ENCODE peak calls at places on chromosomes 16 and 17, in six cellular contexts. E is mucosa of descending colon, J is heart left ventricle, I is tibial nerve, Q is breast epithelium, W is fibroblast of lung. S is an unnamed sample.
A peak's percentile ranks its signal among the peaks of the same experiment; 100 is the strongest.

GRCh38 chr17:17713839-17714238 is 32.6 kb downstream of the RAI1 start:
- DNase-seq in E (no peak), J (peak; percentile 70), I (no peak), Q (no peak), W (peak; percentile 50), S (no peak)

GRCh38 chr17:58354541-58355216 is 2.7 kb upstream of the SUPT4H1 start:
- DNase-seq in E (no peak), J (no peak), I (no peak), Q (no peak), W (no peak), S (no peak)

GRCh38 chr16:79380990-79381389 is 219.5 kb downstream of the MAF start:
- DNase-seq in E (no peak), J (no peak), I (no peak), Q (no peak), W (peak; percentile 1), S (no peak)

GRCh38 chr17:76797441-76797840 is 59.5 kb downstream of the MFSD11 start:
- DNase-seq in E (no peak), J (no peak), I (no peak), Q (no peak), W (no peak), S (no peak)

GRCh38 chr16:4693296-4693955 is at the start of gene NUDT16L1:
- DNase-seq in E (peak; percentile 96), J (peak; percentile 98), I (peak; percentile 93), Q (peak; percentile 96), W (peak; percentile 90), S (peak; percentile 98)

GRCh38 chr16:87295259-87295658 is 21.9 kb downstream of the C16orf95 start:
- DNase-seq in E (peak; percentile 44), J (no peak), I (no peak), Q (no peak), W (peak; percentile 11), S (no peak)

GRCh38 chr17:60729854-60730253 is 52.2 kb downstream of the BCAS3 start:
- DNase-seq in E (peak; percentile 25), J (no peak), I (no peak), Q (no peak), W (peak; percentile 20), S (peak; percentile 1)

GRCh38 chr17:8062807-8063483 is 24.1 kb downstream of the ALOX15B start:
- DNase-seq in E (peak; percentile 30), J (no peak), I (no peak), Q (no peak), W (no peak), S (peak; percentile 11)

GRCh38 chr17:68759343-68760140 is 158.4 kb upstream of the FAM20A start:
- DNase-seq in E (peak; percentile 92), J (peak; percentile 86), I (peak; percentile 89), Q (peak; percentile 86), W (peak; percentile 95), S (peak; percentile 91)

GRCh38 chr16:65524997-65525396 is 403.1 kb upstream of the CDH11 start:
- DNase-seq in E (peak; percentile 2), J (peak; percentile 20), I (no peak), Q (no peak), W (peak; percentile 79), S (no peak)

GRCh38 chr17:79970576-79971068 is 65.0 kb downstream of the TBC1D16 start:
- DNase-seq in E (peak; percentile 73), J (no peak), I (no peak), Q (no peak), W (peak; percentile 40), S (no peak)

GRCh38 chr16:25950586-25951201 is 258.9 kb downstream of the HS3ST4 start:
- DNase-seq in E (no peak), J (no peak), I (no peak), Q (no peak), W (no peak), S (no peak)

GRCh38 chr16:67086829-67087228 is 22.9 kb upstream of the PHAF1 start:
- DNase-seq in E (no peak), J (no peak), I (no peak), Q (no peak), W (peak; percentile 58), S (peak; percentile 17)

GRCh38 chr17:83191388-83192160 is 112.2 kb downstream of the METRNL start:
- DNase-seq in E (no peak), J (peak; percentile 8), I (peak; percentile 12), Q (peak; percentile 14), W (no peak), S (no peak)

GRCh38 chr17:73947281-73947975 is 256.1 kb upstream of the RPL38 start:
- DNase-seq in E (no peak), J (no peak), I (no peak), Q (no peak), W (no peak), S (no peak)

GRCh38 chr17:79515646-79516604 is 94.9 kb downstream of the RBFOX3 start:
- DNase-seq in E (no peak), J (no peak), I (no peak), Q (no peak), W (no peak), S (no peak)

GRCh38 chr16:2819179-2819938 is 2.3 kb downstream of the PRSS21 start:
- DNase-seq in E (no peak), J (no peak), I (no peak), Q (no peak), W (no peak), S (no peak)

GRCh38 chr17:69608808-69609494 is 194.5 kb downstream of the MAP2K6 start:
- DNase-seq in E (no peak), J (peak; percentile 30), I (no peak), Q (peak; percentile 19), W (peak; percentile 91), S (peak; percentile 79)

GRCh38 chr16:31400191-31400590 is 7.1 kb downstream of the ITGAD start:
- DNase-seq in E (no peak), J (no peak), I (no peak), Q (no peak), W (no peak), S (no peak)

GRCh38 chr16:65229191-65229662 is 107.4 kb upstream of the CDH11 start:
- DNase-seq in E (no peak), J (no peak), I (no peak), Q (no peak), W (no peak), S (no peak)

GRCh38 chr16:87819983-87820382 is 49.3 kb downstream of the SLC7A5 start:
- DNase-seq in E (no peak), J (no peak), I (no peak), Q (no peak), W (no peak), S (no peak)

GRCh38 chr17:60314423-60314822 is 77.5 kb downstream of the USP32 start:
- DNase-seq in E (no peak), J (no peak), I (no peak), Q (no peak), W (no peak), S (no peak)

GRCh38 chr17:58886514-58886913 is 130.9 kb downstream of the PPM1E start:
- DNase-seq in E (no peak), J (no peak), I (no peak), Q (no peak), W (no peak), S (no peak)

GRCh38 chr17:55420776-55421178 is 858 bp downstream of the MMD start:
- DNase-seq in E (peak; percentile 57), J (peak; percentile 51), I (peak; percentile 23), Q (no peak), W (peak; percentile 34), S (no peak)

GRCh38 chr16:57577691-57578224 is 35.3 kb downstream of the ADGRG5 start:
- DNase-seq in E (no peak), J (no peak), I (no peak), Q (no peak), W (no peak), S (no peak)

DNA sequence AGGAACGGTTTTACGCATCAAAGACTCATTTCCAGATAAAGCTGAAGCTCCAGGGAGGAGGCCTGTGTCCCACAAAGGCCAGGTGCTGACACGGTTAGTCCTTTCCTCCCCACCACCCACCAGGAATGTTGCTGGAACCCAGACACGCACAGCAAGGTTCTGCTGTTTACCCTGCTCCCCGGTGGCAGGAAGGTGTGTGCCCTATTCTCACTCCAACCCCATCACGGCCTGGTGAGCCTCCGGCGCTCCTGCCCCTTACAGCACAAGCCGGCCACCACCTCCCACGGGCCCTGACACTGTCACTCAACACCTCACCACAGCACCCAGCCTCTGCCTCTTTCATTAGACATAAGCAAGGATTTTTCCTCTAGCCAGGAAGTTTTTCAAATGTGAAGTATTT is 47.8 kb downstream of the ANKRD11 start:
- DNase-seq in E (no peak), J (no peak), I (no peak), Q (no peak), W (no peak), S (no peak)
- H3K4me1 ChIP-seq in E (peaks cover 70% of the 10 kb centered on the region), J (peaks cover 60% of the 10 kb centered on the region), I (peaks cover 92% of the 10 kb centered on the region), Q (peaks cover 26% of the 10 kb centered on the region), W (peaks cover 33% of the 10 kb centered on the region), S (peaks cover 17% of the 10 kb centered on the region)

GRCh38 chr17:1031711-1032110 is 34.8 kb downstream of the TIMM22 start:
- DNase-seq in E (peak; percentile 27), J (peak; percentile 83), I (no peak), Q (no peak), W (peak; percentile 68), S (no peak)
- H3K4me3 ChIP-seq in E (no peak overlapping the region), J (peak overlapping the region; percentile 69), I (peak overlapping the region; percentile 57), Q (peak overlapping the region; percentile 36), W (no peak overlapping the region), S (no peak overlapping the region)

GRCh38 chr16:10558305-10558704 is 22.1 kb downstream of the EMP2 start:
- DNase-seq in E (no peak), J (no peak), I (no peak), Q (no peak), W (no peak), S (no peak)

GRCh38 chr16:10557750-10558149 is 22.6 kb downstream of the EMP2 start:
- DNase-seq in E (no peak), J (no peak), I (no peak), Q (no peak), W (no peak), S (no peak)

GRCh38 chr16:10558746-10559641 is 21.4 kb downstream of the EMP2 start:
- DNase-seq in E (peak; percentile 42), J (peak; percentile 73), I (peak; percentile 68), Q (peak; percentile 72), W (peak; percentile 59), S (peak; percentile 52)

GRCh38 chr16:10554569-10554968 is 25.8 kb downstream of the EMP2 start:
- DNase-seq in E (no peak), J (no peak), I (no peak), Q (no peak), W (no peak), S (no peak)

GRCh38 chr16:10556240-10556639 is 24.2 kb downstream of the EMP2 start:
- DNase-seq in E (no peak), J (no peak), I (no peak), Q (no peak), W (no peak), S (no peak)
- H3K4me1 ChIP-seq in E (peaks cover 10% of the 10 kb centered on the region), J (peaks cover 49% of the 10 kb centered on the region), I (peaks cover 87% of the 10 kb centered on the region), Q (peaks cover 6% of the 10 kb centered on the region), W (peaks cover 9% of the 10 kb centered on the region), S (peaks cover 13% of the 10 kb centered on the region)

GRCh38 chr17:14296511-14296910 is 4.4 kb upstream of the HS3ST3B1 start:
- DNase-seq in E (no peak), J (no peak), I (no peak), Q (no peak), W (no peak), S (no peak)

GRCh38 chr17:14300628-14301278 is at the start of gene HS3ST3B1:
- DNase-seq in E (peak; percentile 98), J (peak; percentile 98), I (peak; percentile 82), Q (peak; percentile 99), W (peak; percentile 100), S (peak; percentile 89)

GRCh38 chr17:14299261-14300093 is 1.4 kb upstream of the HS3ST3B1 start:
- DNase-seq in E (peak; percentile 29), J (peak; percentile 32), I (no peak), Q (no peak), W (peak; percentile 69), S (peak; percentile 20)

GRCh38 chr17:14297161-14297851 is 3.6 kb upstream of the HS3ST3B1 start:
- DNase-seq in E (peak; percentile 35), J (peak; percentile 37), I (no peak), Q (no peak), W (peak; percentile 64), S (peak; percentile 11)

GRCh38 chr17:14298221-14298994 is 2.5 kb upstream of the HS3ST3B1 start:
- DNase-seq in E (no peak), J (no peak), I (no peak), Q (no peak), W (no peak), S (no peak)
- H3K4me3 ChIP-seq in E (no peak overlapping the region), J (no peak overlapping the region), I (no peak overlapping the region), Q (peak overlapping the region; percentile 46), W (peak overlapping the region; percentile 62), S (no peak overlapping the region)

S was measured in endothelial cell of umbilical vein.